ENCODE peak calls at places on chromosomes 13 and 19, in five cellular contexts. A is esophagus squamous epithelium, U is left ventricle myocardium inferior, P is dorsolateral prefrontal cortex, G is psoas muscle. S is an unnamed sample.

GRCh38 chr19:728011-728410 is 19.3 kb downstream of the PALM start:
- DNase-seq in G (peak; percentile 74), U (peak; percentile 87), A (no peak), P (no peak), S (no peak)

GRCh38 chr13:49667773-49668172 is 23.5 kb downstream of the EBPL start:
- DNase-seq in P (no peak), G (no peak), A (no peak), U (no peak), S (no peak)

GRCh38 chr19:30784850-30785459 is 412.8 kb downstream of the ZNF536 start:
- DNase-seq in U (peak; percentile 43), A (no peak), P (peak; percentile 50), G (peak; percentile 48), S (no peak)

GRCh38 chr13:95341441-95341840 is 40.2 kb upstream of the ABCC4 start:
- DNase-seq in A (no peak), U (no peak), G (no peak), P (no peak), S (peak; percentile 23)

GRCh38 chr19:41619018-41619571 is 7.8 kb downstream of the CEACAM4 start:
- DNase-seq in G (no peak), P (no peak), U (no peak), A (no peak), S (no peak)

GRCh38 chr13:99528547-99528946 is 27.3 kb downstream of the TM9SF2 start:
- DNase-seq in P (no peak), U (no peak), G (no peak), A (no peak), S (no peak)

GRCh38 chr13:30020726-30021312 is 170.4 kb upstream of the UBL3 start:
- DNase-seq in P (no peak), U (no peak), G (no peak), A (no peak), S (no peak)

GRCh38 chr19:17615889-17616685 is 60.6 kb downstream of the COLGALT1 start:
- DNase-seq in A (no peak), U (no peak), P (no peak), G (no peak), S (no peak)

GRCh38 chr13:83773961-83774360 is 108.3 kb downstream of the SLITRK1 start:
- DNase-seq in P (no peak), A (no peak), U (no peak), G (no peak), S (no peak)

GRCh38 chr13:27007166-27007565 is 164.4 kb downstream of the USP12 start:
- DNase-seq in G (no peak), U (no peak), A (no peak), P (peak; percentile 64), S (no peak)

GRCh38 chr13:111860161-111860560 is 206.8 kb upstream of the SOX1 start:
- DNase-seq in A (no peak), U (no peak), P (no peak), G (no peak), S (no peak)

GRCh38 chr13:108272333-108272732 is 2.8 kb downstream of the TNFSF13B start:
- DNase-seq in P (no peak), U (no peak), G (no peak), A (no peak), S (no peak)

GRCh38 chr19:1825909-1826556 is 14.0 kb upstream of the ATP8B3 start:
- DNase-seq in P (peak; percentile 71), A (no peak), G (peak; percentile 75), U (peak; percentile 66), S (no peak)

GRCh38 chr13:108877300-108877699 is 247.9 kb downstream of the MYO16 start:
- DNase-seq in P (no peak), A (no peak), U (no peak), G (no peak), S (no peak)

GRCh38 chr13:105370011-105370645 is 1165.3 kb downstream of the EFNB2 start:
- DNase-seq in G (no peak), A (no peak), P (no peak), U (no peak), S (no peak)

GRCh38 chr13:28229522-28229921 is 91.2 kb downstream of the PAN3 start:
- DNase-seq in G (no peak), A (no peak), P (no peak), U (no peak), S (no peak)

GRCh38 chr13:113493315-113493951 is 2.9 kb upstream of the DCUN1D2 start:
- DNase-seq in U (no peak), A (no peak), P (no peak), G (no peak), S (peak; percentile 87)

GRCh38 chr13:33994198-33994597 is 176.2 kb downstream of the RFC3 start:
- DNase-seq in A (no peak), U (no peak), G (no peak), P (no peak), S (no peak)

GRCh38 chr13:104106705-104107393 is 1040.6 kb upstream of the SLC10A2 start:
- DNase-seq in P (no peak), U (no peak), G (no peak), A (no peak), S (no peak)

GRCh38 chr19:1401138-1401888 is at the start of gene GAMT:
- DNase-seq in U (peak; percentile 55), A (no peak), P (no peak), G (no peak), S (no peak)

GRCh38 chr13:61162636-61163035 is 253.0 kb downstream of the PCDH20 start:
- DNase-seq in A (no peak), U (no peak), G (no peak), P (no peak), S (no peak)

GRCh38 chr19:37594982-37595382 is 306 bp downstream of the ZNF540 start:
- DNase-seq in U (peak; percentile 66), P (peak; percentile 85), G (peak; percentile 71), A (peak; percentile 3), S (peak; percentile 11)

GRCh38 chr19:575527-576506 is 3.4 kb downstream of the BSG start:
- DNase-seq in A (no peak), U (peak; percentile 81), G (peak; percentile 65), P (no peak), S (no peak)

GRCh38 chr13:48853381-48854102 is 122.2 kb upstream of the FNDC3A start:
- DNase-seq in G (no peak), P (no peak), A (no peak), U (no peak), S (peak; percentile 13)

GRCh38 chr13:24540236-24541126 is 27.9 kb upstream of the PARP4 start:
- DNase-seq in A (no peak), U (no peak), G (no peak), P (no peak), S (no peak)
- TF ChIP-seq CTCF in A (no peak), U (peak; percentile 40), G (no peak), P (no peak), S (peak; percentile 24)

DNA sequence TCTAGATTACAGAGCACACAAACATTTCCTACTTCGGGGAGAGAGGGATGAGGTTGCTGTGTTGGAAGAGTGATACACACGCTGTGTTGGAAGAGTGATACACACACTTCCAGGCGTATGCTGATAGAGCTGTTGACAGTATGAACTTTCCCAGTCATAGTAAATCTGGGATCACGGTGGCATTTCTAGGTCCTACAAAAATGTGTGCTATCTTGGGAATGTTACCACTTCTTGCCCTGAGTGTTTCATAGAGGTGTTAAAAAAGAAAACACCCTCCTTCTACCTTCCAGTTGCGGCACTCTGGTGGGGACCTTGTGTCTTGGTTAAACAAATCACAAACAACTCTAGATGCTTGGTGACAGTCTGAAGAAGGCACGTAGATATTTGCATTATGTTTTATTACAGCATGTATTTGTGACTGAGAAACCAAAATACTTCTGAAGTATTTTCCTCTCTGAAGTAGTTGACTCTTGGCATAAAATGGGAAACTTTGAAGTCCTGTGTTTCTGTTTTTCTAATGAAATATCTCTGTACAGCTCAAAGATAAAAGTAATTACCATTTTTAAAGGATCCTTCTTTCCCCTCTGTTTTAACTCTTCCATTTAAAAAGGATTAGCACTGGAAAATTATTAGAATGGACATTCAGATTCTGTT is 52.5 kb downstream of the ARHGAP35 start:
- DNase-seq in U (no peak), A (no peak), P (no peak), G (no peak), S (no peak)
- H3K4me3 ChIP-seq in U (no peak overlapping the region), A (no peak overlapping the region), P (no peak overlapping the region), G (no peak overlapping the region), S (no peak overlapping the region)

GRCh38 chr13:87777395-87777794 is 106.2 kb downstream of the SLITRK5 start:
- DNase-seq in A (no peak), P (no peak), G (no peak), U (no peak), S (no peak)
- TF ChIP-seq CTCF in A (no peak), P (no peak), G (no peak), U (no peak), S (no peak)

GRCh38 chr13:37127706-37128241 is 22.3 kb upstream of the CSNK1A1L start:
- DNase-seq in G (no peak), U (no peak), A (no peak), P (peak; percentile 56), S (no peak)
- H3K4me3 ChIP-seq in G (no peak overlapping the region), U (no peak overlapping the region), A (no peak overlapping the region), P (no peak overlapping the region), S (no peak overlapping the region)

GRCh38 chr19:53947624-53948023 is 15.1 kb upstream of the CACNG8 start:
- DNase-seq in U (no peak), A (no peak), G (no peak), P (no peak), S (no peak)
- TF ChIP-seq CTCF in U (no peak), A (no peak), G (no peak), P (no peak), S (no peak)

GRCh38 chr13:78032132-78032531 is 113.5 kb upstream of the EDNRB start:
- DNase-seq in U (no peak), P (no peak), A (no peak), G (no peak), S (no peak)
- H3K4me3 ChIP-seq in U (no peak overlapping the region), P (no peak overlapping the region), A (no peak overlapping the region), G (no peak overlapping the region), S (no peak overlapping the region)

S was measured in AG09309.